ENCODE peak calls at places on chromosomes 1 and 21, in five cellular contexts. B is HCT116, V is H1, K is SK-N-SH, T is K562. D is an unnamed sample.

GRCh38 chr1:231694465-231695077 is 68.0 kb downstream of the DISC1 start:
- DNase-seq in V (no peak), T (no peak), K (peak), B (no peak), D (no peak)

GRCh38 chr1:182725264-182725965 is 41.0 kb upstream of the RGS8 start:
- DNase-seq in V (no peak), B (no peak), T (no peak), K (no peak), D (no peak)

GRCh38 chr1:48493970-48494769 is 22.2 kb upstream of the SPATA6 start:
- DNase-seq in T (no peak), V (no peak), B (no peak), K (no peak), D (no peak)

GRCh38 chr21:27806261-27806660 is 839.4 kb upstream of the ADAMTS5 start:
- DNase-seq in T (no peak), K (no peak), V (no peak), B (no peak), D (no peak)

GRCh38 chr1:92446546-92446945 is 40.2 kb downstream of the GFI1 start:
- DNase-seq in T (peak), B (no peak), K (no peak), V (no peak), D (no peak)

GRCh38 chr1:192807221-192807967 is 1.4 kb upstream of the RGS2 start:
- DNase-seq in B (no peak), V (no peak), T (no peak), K (no peak), D (no peak)

GRCh38 chr1:115727706-115728249 is 40.7 kb downstream of the CASQ2 start:
- DNase-seq in T (no peak), K (no peak), V (no peak), B (no peak), D (no peak)

GRCh38 chr1:222057162-222057561 is 315.3 kb upstream of the DUSP10 start:
- DNase-seq in T (no peak), K (no peak), B (no peak), V (no peak), D (no peak)

GRCh38 chr1:42418516-42418915 is 37.3 kb downstream of the ZMYND12 start:
- DNase-seq in K (no peak), T (no peak), B (no peak), V (no peak), D (no peak)

GRCh38 chr1:176515310-176515709 is 52.3 kb downstream of the PAPPA2 start:
- DNase-seq in V (no peak), B (no peak), K (no peak), T (peak), D (peak)

GRCh38 chr1:116990612-116991151 is 10.9 kb upstream of the CD101 start:
- DNase-seq in V (no peak), B (no peak), T (no peak), K (no peak), D (no peak)

GRCh38 chr1:201766117-201766863 is 62.7 kb upstream of the IPO9 start:
- DNase-seq in B (no peak), K (no peak), T (no peak), V (no peak), D (no peak)

GRCh38 chr1:22892789-22893188 is 79.9 kb downstream of the LACTBL1 start:
- DNase-seq in V (no peak), B (no peak), K (no peak), T (no peak), D (no peak)

GRCh38 chr1:22886211-22886610 is 86.5 kb downstream of the LACTBL1 start:
- DNase-seq in V (no peak), T (no peak), B (no peak), K (no peak), D (no peak)

GRCh38 chr1:22888320-22889075 is 84.2 kb downstream of the LACTBL1 start:
- DNase-seq in K (no peak), B (no peak), T (no peak), V (no peak), D (no peak)

GRCh38 chr1:22887491-22887890 is 85.2 kb downstream of the LACTBL1 start:
- DNase-seq in B (no peak), K (no peak), T (no peak), V (no peak), D (no peak)

DNA sequence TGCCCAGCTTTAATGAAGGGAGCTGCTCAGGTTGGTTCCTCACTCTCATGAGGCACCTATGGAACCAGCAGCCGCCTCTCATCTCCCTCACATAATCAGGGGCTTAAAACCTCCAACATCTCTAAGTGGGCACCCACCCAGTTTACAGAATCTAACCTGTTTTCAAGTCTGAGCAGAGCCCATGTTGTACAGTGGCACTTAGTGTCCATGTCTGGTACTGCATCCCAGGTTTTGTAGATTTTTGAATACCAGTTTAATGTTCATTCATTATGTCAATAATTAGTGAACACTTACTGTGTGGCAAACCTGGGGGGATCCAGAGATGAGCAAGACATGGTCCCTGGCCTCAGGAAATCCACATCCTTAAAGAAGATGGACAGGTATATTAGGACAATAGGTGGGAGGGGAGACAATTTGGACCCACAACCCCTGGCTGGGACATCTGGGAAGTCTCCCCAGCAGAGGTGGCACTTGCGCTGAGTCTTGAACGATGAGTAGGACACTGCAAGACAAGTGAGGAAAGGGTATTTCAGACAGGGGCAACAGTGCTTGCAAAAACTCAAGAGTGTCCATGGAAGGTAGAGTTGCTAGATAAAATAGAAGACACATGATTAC is 83.3 kb downstream of the LACTBL1 start:
- DNase-seq in B (peak), T (peak), K (peak), V (no peak), D (peak)
- TF ChIP-seq SIN3A in B (no peak), T (no peak), K (no peak), V (no peak), D (no peak)

GRCh38 chr1:74716822-74717221 is 16.0 kb downstream of the CRYZ start:
- DNase-seq in B (no peak), K (no peak), V (no peak), T (no peak), D (no peak)
- TF ChIP-seq CTCF in B (no peak), K (no peak), V (no peak), T (no peak), D (no peak)

DNA sequence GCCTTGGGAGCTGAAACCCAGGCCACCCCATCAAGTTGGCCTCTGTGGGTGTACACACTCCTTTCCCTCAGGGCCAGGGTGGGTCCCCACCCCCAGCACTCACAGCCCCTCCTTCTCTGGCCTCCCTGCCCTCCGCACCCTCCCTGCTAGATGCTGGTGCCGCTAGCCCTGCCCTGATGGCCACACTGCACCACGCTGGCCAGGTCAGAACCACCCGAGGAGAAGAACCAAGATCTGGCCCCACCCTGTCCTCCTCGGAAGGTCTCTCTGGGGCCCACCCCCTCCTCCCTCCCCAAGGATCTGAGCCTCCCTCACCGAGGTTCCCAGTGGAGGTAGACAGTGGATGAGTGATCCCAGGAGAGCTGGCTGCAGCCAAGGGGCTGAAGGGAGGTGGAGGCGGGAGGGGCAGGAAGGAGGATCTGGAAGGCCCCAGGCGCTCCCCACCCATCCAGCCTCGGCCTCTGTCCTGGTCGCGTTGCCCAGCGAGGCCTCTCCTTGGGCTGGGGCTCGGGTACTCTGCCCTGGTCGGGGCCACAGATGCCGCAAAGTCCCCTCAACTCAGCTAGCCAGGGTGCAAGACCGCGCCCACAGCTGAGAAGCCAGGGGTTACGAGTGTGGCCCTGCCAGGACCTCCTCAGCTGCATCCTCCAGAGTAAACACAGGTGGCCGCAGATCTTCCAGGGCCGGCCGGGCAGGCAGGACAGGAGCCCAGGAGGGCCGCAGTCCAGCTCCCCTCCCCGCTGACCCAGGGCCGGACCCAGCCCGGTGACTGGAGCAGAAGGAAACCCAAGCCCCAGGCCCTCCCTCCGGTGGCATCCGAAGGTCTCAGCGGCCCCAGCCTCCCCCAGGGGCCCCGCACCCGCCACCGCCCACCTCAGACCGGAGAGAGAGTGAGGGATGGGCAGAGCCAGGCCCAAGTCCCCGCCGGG is 5.2 kb downstream of the B3GALT6 start:
- DNase-seq in V (no peak), T (no peak), B (no peak), K (no peak), D (no peak)
- H3K4me3 ChIP-seq in V (no peak), T (no peak), B (no peak), K (no peak), D (no peak)

GRCh38 chr1:230187290-230187689 is 120.3 kb downstream of the GALNT2 start:
- DNase-seq in B (no peak), K (no peak), T (no peak), V (no peak), D (no peak)
- TF ChIP-seq SIN3A in B (no peak), K (no peak), T (no peak), V (no peak), D (no peak)

DNA sequence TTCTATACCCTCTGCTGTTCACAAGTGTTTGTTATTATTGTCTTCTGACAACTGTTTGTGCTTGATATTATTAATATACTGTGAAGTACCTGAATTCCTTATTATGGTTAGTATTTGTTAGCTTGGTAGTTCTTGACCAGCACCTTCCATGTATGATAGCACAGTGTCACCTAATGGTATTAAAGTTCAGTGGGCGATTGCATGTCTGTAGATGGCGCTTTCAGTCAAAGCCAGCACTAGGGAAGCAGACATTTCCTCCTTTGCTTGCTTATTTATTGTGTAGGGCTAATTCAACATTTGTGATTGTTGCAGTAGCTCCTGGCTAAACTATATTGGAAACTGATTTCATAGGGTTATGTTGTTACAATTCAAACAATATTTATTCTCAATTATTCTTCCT is 218.0 kb downstream of the ZP4 start:
- DNase-seq in T (peak), V (no peak), K (peak), B (no peak), D (peak)
- TF ChIP-seq CTCF in T (no peak), V (peak), K (peak), B (no peak), D (peak)

GRCh38 chr1:149846042-149846441 is 53.3 kb upstream of the BOLA1 start:
- DNase-seq in V (no peak), B (no peak), T (peak), K (no peak), D (no peak)

GRCh38 chr1:149845416-149845815 is 54.0 kb upstream of the BOLA1 start:
- DNase-seq in T (peak), V (no peak), B (no peak), K (no peak), D (no peak)

GRCh38 chr1:149848811-149849210 is 50.6 kb upstream of the BOLA1 start:
- DNase-seq in K (no peak), V (no peak), B (no peak), T (peak), D (no peak)

GRCh38 chr1:149848340-149848771 is 51.0 kb upstream of the BOLA1 start:
- DNase-seq in K (no peak), T (peak), V (no peak), B (no peak), D (no peak)

DNA sequence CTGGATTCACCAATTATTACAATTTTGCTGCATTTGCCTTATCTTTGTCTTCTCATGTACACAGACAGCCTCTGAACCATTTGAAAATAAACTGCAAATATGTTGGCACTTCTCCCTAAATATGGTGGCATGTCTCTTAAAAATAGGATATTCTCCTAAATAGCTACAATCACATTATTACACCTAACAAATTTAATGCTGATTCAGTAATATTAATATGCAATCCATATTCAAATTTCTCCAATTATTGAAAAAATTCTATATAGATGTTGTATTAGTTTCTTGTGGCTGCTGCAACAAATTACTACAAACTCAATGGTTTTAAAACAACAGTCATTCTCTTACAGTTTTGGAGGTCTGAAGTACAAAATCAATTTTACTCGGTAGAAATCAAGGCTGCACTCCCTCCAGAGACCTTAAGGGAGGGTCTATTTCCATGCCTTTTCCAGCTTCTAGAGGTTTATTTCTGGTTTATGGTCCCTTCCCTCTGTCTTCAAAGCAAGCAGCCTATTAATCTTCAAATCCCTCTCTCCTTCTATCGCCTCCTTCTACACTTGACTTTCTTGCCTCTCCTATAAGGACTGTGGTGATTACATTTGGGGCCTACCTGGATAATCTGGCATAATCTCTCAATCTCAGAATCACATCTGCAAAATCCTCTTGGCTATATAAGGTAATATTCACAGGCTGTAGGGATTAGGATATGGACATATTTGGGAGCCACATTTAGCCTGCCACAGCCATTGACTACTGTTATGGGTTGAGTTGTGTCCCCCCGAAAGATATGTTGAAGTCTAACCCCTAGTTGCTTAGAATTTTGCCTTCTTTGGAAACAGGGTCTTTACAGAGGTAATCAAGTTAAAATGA is 52.5 kb upstream of the BOLA1 start:
- DNase-seq in K (no peak), T (no peak), V (no peak), B (no peak), D (no peak)
- H3K4me3 ChIP-seq in K (no peak), T (peak), V (no peak), B (no peak), D (no peak)

DNA sequence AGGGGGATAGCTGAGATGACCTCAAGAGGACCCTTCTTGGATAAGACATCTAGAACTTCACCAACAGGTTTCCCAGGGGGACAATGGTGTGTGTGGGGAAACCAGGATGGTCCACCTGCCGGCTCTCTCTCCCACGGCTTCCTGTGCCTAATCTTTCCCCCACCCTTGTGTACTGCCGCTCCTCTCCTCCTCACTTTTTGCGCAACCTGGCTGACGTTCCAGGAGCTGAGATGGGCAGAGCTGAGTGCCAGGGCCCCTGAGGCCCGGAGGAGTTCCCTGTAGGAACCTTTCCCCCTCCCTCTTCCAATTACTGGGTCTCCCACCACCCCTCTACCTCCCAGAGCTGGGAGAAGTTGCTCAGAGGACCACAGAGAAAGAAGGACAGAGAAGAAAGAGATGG is 6.9 kb downstream of the SLC26A9 start:
- DNase-seq in K (no peak), V (no peak), T (no peak), B (no peak), D (no peak)
- TF ChIP-seq SIN3A in K (no peak), V (no peak), T (no peak), B (no peak), D (no peak)

GRCh38 chr1:16183157-16183556 is 27.3 kb upstream of the EPHA2 start:
- DNase-seq in T (no peak), B (no peak), V (no peak), K (no peak), D (no peak)

GRCh38 chr1:16183765-16184556 is 28.1 kb upstream of the EPHA2 start:
- DNase-seq in V (no peak), B (no peak), K (no peak), T (no peak), D (no peak)

GRCh38 chr1:16186655-16187235 is 25.7 kb downstream of the ARHGEF19 start:
- DNase-seq in K (no peak), V (no peak), T (no peak), B (no peak), D (no peak)

GRCh38 chr1:16181887-16182719 is 26.2 kb upstream of the EPHA2 start:
- DNase-seq in K (no peak), V (peak), T (no peak), B (peak), D (no peak)

GRCh38 chr1:16184557-16185303 is 27.7 kb downstream of the ARHGEF19 start:
- DNase-seq in B (no peak), K (no peak), T (no peak), V (no peak), D (no peak)
- TF ChIP-seq CTCF in B (no peak), K (no peak), T (no peak), V (no peak), D (no peak)

GRCh38 chr1:154953611-154954038 is 2.3 kb downstream of the PBXIP1 start:
- DNase-seq in V (no peak), B (no peak), T (no peak), K (no peak), D (no peak)

GRCh38 chr1:154956557-154956956 is 658 bp upstream of the PBXIP1 start:
- DNase-seq in T (no peak), V (no peak), K (no peak), B (no peak), D (no peak)

GRCh38 chr1:154954541-154954940 is 1.4 kb downstream of the PBXIP1 start:
- DNase-seq in B (no peak), T (no peak), K (no peak), V (no peak), D (no peak)

GRCh38 chr1:154955718-154956513 is at the start of gene PBXIP1:
- DNase-seq in K (peak), V (peak), T (peak), B (peak), D (no peak)

DNA sequence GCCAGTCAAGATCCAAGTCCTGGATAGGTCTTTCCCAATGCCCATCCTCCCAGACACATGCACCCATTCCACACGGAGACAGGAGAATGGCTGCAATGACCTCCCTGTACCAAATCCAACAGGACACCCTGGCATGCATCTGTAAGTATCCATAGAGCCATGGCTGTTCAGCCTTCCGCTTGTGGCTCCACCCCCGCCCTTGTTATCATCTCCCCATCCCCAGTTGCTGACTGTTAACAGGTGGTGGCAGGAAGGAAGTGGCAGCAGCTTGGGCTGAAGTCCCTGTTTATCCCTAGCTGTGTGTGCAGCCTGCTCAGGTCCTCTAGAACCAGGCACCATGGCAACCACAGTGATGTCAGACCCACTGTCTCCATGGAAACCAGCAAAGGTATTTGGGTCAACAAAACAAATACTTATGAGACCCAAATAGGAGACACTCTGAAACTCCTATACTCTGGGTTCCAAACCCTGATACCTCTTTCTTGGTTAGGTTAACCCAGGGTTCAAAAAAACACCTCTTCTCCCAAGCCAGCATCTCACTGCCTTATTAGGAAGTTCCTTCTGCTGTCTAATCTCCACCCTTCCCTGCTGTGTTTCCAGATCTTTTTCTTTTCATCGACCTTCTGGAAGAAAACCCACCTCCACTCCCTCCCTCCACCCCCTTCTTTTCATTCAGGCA is 721 bp downstream of the PBXIP1 start:
- DNase-seq in V (no peak), B (no peak), T (peak), K (peak), D (no peak)
- H3K4me3 ChIP-seq in V (peak), B (peak), T (peak), K (peak), D (peak)